ENCODE peak calls at places on chromosome 20, in five cellular contexts. One of them, this sample, is unnamed.

GRCh38 chr20:40848530-40848929 is 159.5 kb upstream of the MAFB start:
- DNase-seq in HepG2: no peak
- DNase-seq in GM23338: no peak
- DNase-seq in SK-N-MC: no peak
- DNase-seq in HL-60: no peak
- DNase-seq in this sample: no peak

GRCh38 chr20:52975024-52975732 is 3.0 kb downstream of the TSHZ2 start:
- DNase-seq in SK-N-MC: no peak
- DNase-seq in HL-60: no peak
- DNase-seq in GM23338: no peak
- DNase-seq in HepG2: no peak
- DNase-seq in this sample: no peak

GRCh38 chr20:58268936-58269619 is 40.4 kb upstream of the RAB22A start:
- DNase-seq in SK-N-MC: no peak
- DNase-seq in GM23338: no peak
- DNase-seq in HL-60: no peak
- DNase-seq in HepG2: no peak
- DNase-seq in this sample: no peak

GRCh38 chr20:11214281-11214680 is 540.5 kb upstream of the JAG1 start:
- DNase-seq in SK-N-MC: no peak
- DNase-seq in GM23338: no peak
- DNase-seq in HL-60: no peak
- DNase-seq in HepG2: no peak
- DNase-seq in this sample: no peak

GRCh38 chr20:21607971-21608735 is 94.3 kb upstream of the NKX2-2 start:
- DNase-seq in SK-N-MC: no peak
- DNase-seq in HL-60: no peak
- DNase-seq in HepG2: no peak
- DNase-seq in GM23338: no peak
- DNase-seq in this sample: no peak

GRCh38 chr20:37315293-37316110 is 26.0 kb downstream of the MANBAL start:
- DNase-seq in HL-60: no peak
- DNase-seq in SK-N-MC: no peak
- DNase-seq in HepG2: no peak
- DNase-seq in GM23338: no peak
- DNase-seq in this sample: no peak

GRCh38 chr20:25273046-25273445 is 25.2 kb downstream of the PYGB start:
- DNase-seq in HL-60: no peak
- DNase-seq in SK-N-MC: no peak
- DNase-seq in GM23338: no peak
- DNase-seq in HepG2: no peak
- DNase-seq in this sample: no peak

GRCh38 chr20:23626040-23626620 is 11.6 kb downstream of the CST3 start:
- DNase-seq in SK-N-MC: no peak
- DNase-seq in HepG2: no peak
- DNase-seq in HL-60: no peak
- DNase-seq in GM23338: no peak
- DNase-seq in this sample: peak

GRCh38 chr20:40720826-40721225 is 31.8 kb upstream of the MAFB start:
- DNase-seq in SK-N-MC: no peak
- DNase-seq in GM23338: no peak
- DNase-seq in HepG2: no peak
- DNase-seq in HL-60: no peak
- DNase-seq in this sample: no peak

GRCh38 chr20:4555188-4555893 is 166.4 kb upstream of the PRND start:
- DNase-seq in HepG2: no peak
- DNase-seq in GM23338: no peak
- DNase-seq in HL-60: no peak
- DNase-seq in SK-N-MC: no peak
- DNase-seq in this sample: no peak

GRCh38 chr20:37821691-37822655 is 81.0 kb upstream of the VSTM2L start:
- DNase-seq in SK-N-MC: peak
- DNase-seq in HL-60: no peak
- DNase-seq in HepG2: no peak
- DNase-seq in GM23338: no peak
- DNase-seq in this sample: no peak

GRCh38 chr20:54320148-54320607 is 112.3 kb downstream of the PFDN4 start:
- DNase-seq in GM23338: peak
- DNase-seq in HepG2: no peak
- DNase-seq in SK-N-MC: no peak
- DNase-seq in HL-60: no peak
- DNase-seq in this sample: no peak

GRCh38 chr20:5003626-5004025 is 2.3 kb upstream of the SLC23A2 start:
- DNase-seq in HL-60: no peak
- DNase-seq in GM23338: no peak
- DNase-seq in SK-N-MC: no peak
- DNase-seq in HepG2: no peak
- DNase-seq in this sample: no peak

GRCh38 chr20:8045946-8046345 is 26.4 kb upstream of the TMX4 start:
- DNase-seq in GM23338: no peak
- DNase-seq in SK-N-MC: no peak
- DNase-seq in HepG2: no peak
- DNase-seq in HL-60: no peak
- DNase-seq in this sample: no peak

GRCh38 chr20:20972490-20972889 is 133.7 kb downstream of the LINC00237 start:
- DNase-seq in HL-60: no peak
- DNase-seq in HepG2: no peak
- DNase-seq in GM23338: no peak
- DNase-seq in SK-N-MC: no peak
- DNase-seq in this sample: no peak

GRCh38 chr20:51660741-51661608 is 107.2 kb downstream of the ATP9A start:
- DNase-seq in HepG2: no peak
- DNase-seq in HL-60: no peak
- DNase-seq in SK-N-MC: no peak
- DNase-seq in GM23338: no peak
- DNase-seq in this sample: no peak

GRCh38 chr20:47921306-47922279 is 136.3 kb upstream of the SULF2 start:
- DNase-seq in GM23338: no peak
- DNase-seq in HL-60: no peak
- DNase-seq in HepG2: no peak
- DNase-seq in SK-N-MC: no peak
- DNase-seq in this sample: no peak

GRCh38 chr20:24766143-24766527 is 182.9 kb upstream of the CST7 start:
- DNase-seq in HL-60: no peak
- DNase-seq in GM23338: no peak
- DNase-seq in HepG2: no peak
- DNase-seq in SK-N-MC: no peak
- DNase-seq in this sample: no peak

GRCh38 chr20:37519508-37520416 is 1.3 kb upstream of the NNAT start:
- DNase-seq in HL-60: no peak
- DNase-seq in HepG2: peak
- DNase-seq in SK-N-MC: no peak
- DNase-seq in GM23338: peak
- DNase-seq in this sample: no peak

GRCh38 chr20:54668271-54669053 is 193.1 kb downstream of the DOK5 start:
- DNase-seq in HepG2: peak
- DNase-seq in HL-60: peak
- DNase-seq in SK-N-MC: no peak
- DNase-seq in GM23338: peak
- DNase-seq in this sample: no peak

GRCh38 chr20:37714973-37715657 is 21.3 kb downstream of the CTNNBL1 start:
- DNase-seq in GM23338: no peak
- DNase-seq in SK-N-MC: no peak
- DNase-seq in HepG2: no peak
- DNase-seq in HL-60: peak
- DNase-seq in this sample: no peak

GRCh38 chr20:17870063-17870740 is 98.4 kb downstream of the SNX5 start:
- DNase-seq in HL-60: no peak
- DNase-seq in SK-N-MC: no peak
- DNase-seq in GM23338: no peak
- DNase-seq in HepG2: no peak
- DNase-seq in this sample: no peak

GRCh38 chr20:53510704-53511103 is 82.9 kb downstream of the ZNF217 start:
- DNase-seq in SK-N-MC: no peak
- DNase-seq in GM23338: no peak
- DNase-seq in HL-60: no peak
- DNase-seq in HepG2: no peak
- DNase-seq in this sample: no peak

GRCh38 chr20:3655032-3655405 is 8.2 kb downstream of the GFRA4 start:
- DNase-seq in SK-N-MC: no peak
- DNase-seq in HL-60: no peak
- DNase-seq in GM23338: no peak
- DNase-seq in HepG2: no peak
- DNase-seq in this sample: no peak

GRCh38 chr20:48467622-48468021 is 360.2 kb downstream of the PREX1 start:
- DNase-seq in HL-60: peak
- DNase-seq in SK-N-MC: no peak
- DNase-seq in HepG2: no peak
- DNase-seq in GM23338: peak
- DNase-seq in this sample: no peak

GRCh38 chr20:14481863-14482262 is 144.5 kb upstream of the FLRT3 start:
- DNase-seq in HL-60: no peak
- DNase-seq in GM23338: no peak
- DNase-seq in SK-N-MC: no peak
- DNase-seq in HepG2: no peak
- DNase-seq in this sample: no peak

GRCh38 chr20:42097741-42098140 is 479.6 kb upstream of the CHD6 start:
- DNase-seq in HL-60: no peak
- DNase-seq in HepG2: no peak
- DNase-seq in SK-N-MC: no peak
- DNase-seq in GM23338: no peak
- DNase-seq in this sample: no peak

GRCh38 chr20:59300341-59301081 is at the start of gene EDN3:
- DNase-seq in GM23338: peak
- DNase-seq in SK-N-MC: no peak
- DNase-seq in HL-60: no peak
- DNase-seq in HepG2: no peak
- DNase-seq in this sample: no peak

GRCh38 chr20:17969276-17969883 is 562 bp downstream of the MGME1 start:
- DNase-seq in HL-60: peak
- DNase-seq in SK-N-MC: no peak
- DNase-seq in HepG2: peak
- DNase-seq in GM23338: peak
- DNase-seq in this sample: no peak

GRCh38 chr20:54980321-54980960 is 505.0 kb downstream of the DOK5 start:
- DNase-seq in HepG2: no peak
- DNase-seq in GM23338: peak
- DNase-seq in SK-N-MC: no peak
- DNase-seq in HL-60: no peak
- DNase-seq in this sample: no peak

GRCh38 chr20:31968299-31969126 is 562 bp downstream of the XKR7 start:
- DNase-seq in HL-60: peak
- DNase-seq in HepG2: peak
- DNase-seq in GM23338: peak
- DNase-seq in SK-N-MC: no peak
- DNase-seq in this sample: no peak

GRCh38 chr20:25205277-25206062 is 10.0 kb downstream of the ENTPD6 start:
- DNase-seq in HL-60: no peak
- DNase-seq in SK-N-MC: no peak
- DNase-seq in GM23338: no peak
- DNase-seq in HepG2: no peak
- DNase-seq in this sample: no peak

GRCh38 chr20:47482705-47483104 is 19.0 kb upstream of the NCOA3 start:
- DNase-seq in HepG2: no peak
- DNase-seq in HL-60: no peak
- DNase-seq in SK-N-MC: no peak
- DNase-seq in GM23338: no peak
- DNase-seq in this sample: no peak

GRCh38 chr20:53839423-53840176 is 230.8 kb downstream of the BCAS1 start:
- DNase-seq in GM23338: no peak
- DNase-seq in SK-N-MC: no peak
- DNase-seq in HL-60: peak
- DNase-seq in HepG2: no peak
- DNase-seq in this sample: no peak

GRCh38 chr20:19275630-19276071 is 63.2 kb downstream of the SLC24A3 start:
- DNase-seq in HepG2: no peak
- DNase-seq in GM23338: no peak
- DNase-seq in SK-N-MC: no peak
- DNase-seq in HL-60: no peak
- DNase-seq in this sample: no peak

GRCh38 chr20:19275038-19275629 is 62.7 kb downstream of the SLC24A3 start:
- DNase-seq in HepG2: no peak
- DNase-seq in SK-N-MC: no peak
- DNase-seq in HL-60: peak
- DNase-seq in GM23338: no peak
- DNase-seq in this sample: no peak

GRCh38 chr20:19272976-19273654 is 60.7 kb downstream of the SLC24A3 start:
- DNase-seq in SK-N-MC: no peak
- DNase-seq in GM23338: no peak
- DNase-seq in HL-60: peak
- DNase-seq in HepG2: no peak
- DNase-seq in this sample: no peak

GRCh38 chr20:19274001-19274400 is 61.6 kb downstream of the SLC24A3 start:
- DNase-seq in GM23338: no peak
- DNase-seq in HepG2: no peak
- DNase-seq in HL-60: no peak
- DNase-seq in SK-N-MC: no peak
- DNase-seq in this sample: peak

GRCh38 chr20:19274412-19275015 is 62.1 kb downstream of the SLC24A3 start:
- DNase-seq in HL-60: no peak
- DNase-seq in HepG2: no peak
- DNase-seq in SK-N-MC: no peak
- DNase-seq in GM23338: no peak
- DNase-seq in this sample: peak
- TF ChIP-seq POLR2AphosphoS5 in HL-60: no peak
- TF ChIP-seq POLR2AphosphoS5 in HepG2: no peak
- TF ChIP-seq POLR2AphosphoS5 in SK-N-MC: no peak
- TF ChIP-seq POLR2AphosphoS5 in GM23338: no peak
- TF ChIP-seq POLR2AphosphoS5 in this sample: no peak

DNA sequence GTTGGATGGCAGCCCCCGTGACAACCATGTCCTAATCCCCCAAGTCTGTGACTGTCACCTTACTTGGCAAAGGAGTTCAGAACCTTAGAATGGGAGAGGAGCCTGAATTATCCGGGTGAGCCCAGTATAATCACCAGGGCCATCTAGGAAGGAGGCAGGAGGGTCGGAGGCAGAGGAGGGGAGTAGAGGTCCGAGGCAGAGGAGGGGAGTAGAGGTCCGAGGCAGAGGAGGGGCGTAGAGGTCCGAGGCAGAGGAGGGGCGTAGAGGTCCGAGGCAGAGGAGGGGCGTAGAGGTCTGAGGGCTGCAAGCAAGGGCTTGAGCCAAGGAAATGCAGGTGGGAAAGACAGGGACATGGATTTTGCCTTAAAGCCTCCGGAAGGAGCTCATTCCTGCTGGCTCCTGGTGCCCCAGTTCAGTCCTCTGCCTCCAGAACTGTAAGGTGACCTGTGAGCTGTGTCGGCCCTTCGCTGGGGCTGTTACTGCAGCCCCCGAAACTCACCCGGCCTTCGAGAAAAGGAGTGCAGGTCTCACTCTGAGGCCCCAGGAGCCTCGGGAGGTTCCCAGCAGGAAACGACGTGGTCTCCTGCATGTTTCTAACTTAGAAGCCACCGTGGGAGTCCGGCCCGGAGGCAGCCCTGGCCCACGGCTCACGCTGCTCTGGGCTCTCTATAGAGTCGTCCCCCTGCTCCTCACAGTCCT is 20.0 kb upstream of the SLCO4A1 start:
- DNase-seq in SK-N-MC: no peak
- DNase-seq in HepG2: no peak
- DNase-seq in GM23338: no peak
- DNase-seq in HL-60: no peak
- DNase-seq in this sample: no peak
- H3K27ac ChIP-seq in SK-N-MC: peak
- H3K27ac ChIP-seq in HepG2: peak
- H3K27ac ChIP-seq in GM23338: no peak
- H3K27ac ChIP-seq in HL-60: peak
- H3K27ac ChIP-seq in this sample: peak

GRCh38 chr20:44738779-44739477 is 6.7 kb upstream of the KCNK15 start:
- DNase-seq in HepG2: peak
- DNase-seq in HL-60: peak
- DNase-seq in SK-N-MC: no peak
- DNase-seq in GM23338: peak
- DNase-seq in this sample: no peak
- TF ChIP-seq POLR2AphosphoS5 in HepG2: no peak
- TF ChIP-seq POLR2AphosphoS5 in HL-60: no peak
- TF ChIP-seq POLR2AphosphoS5 in SK-N-MC: no peak
- TF ChIP-seq POLR2AphosphoS5 in GM23338: no peak
- TF ChIP-seq POLR2AphosphoS5 in this sample: no peak

GRCh38 chr20:39290575-39290974 is 328.4 kb downstream of the DHX35 start:
- DNase-seq in GM23338: peak
- DNase-seq in HepG2: no peak
- DNase-seq in HL-60: no peak
- DNase-seq in SK-N-MC: no peak
- DNase-seq in this sample: no peak
- H3K27ac ChIP-seq in GM23338: no peak
- H3K27ac ChIP-seq in HepG2: no peak
- H3K27ac ChIP-seq in HL-60: no peak
- H3K27ac ChIP-seq in SK-N-MC: no peak
- H3K27ac ChIP-seq in this sample: no peak

This sample was measured in vagina.